ENCODE peak calls at places on chromosome 17, in five cellular contexts. B, R, I, C and S are unnamed samples.

GRCh38 chr17:61467416-61468262 is 15.4 kb downstream of the TBX4 start:
- DNase-seq in I (no peak), C (no peak), R (no peak), B (no peak), S (no peak)

GRCh38 chr17:6231886-6232767 is 161.9 kb downstream of the WSCD1 start:
- DNase-seq in B (no peak), C (no peak), R (no peak), I (no peak), S (no peak)

GRCh38 chr17:51670899-51671298 is 410.6 kb downstream of the UTP18 start:
- DNase-seq in R (no peak), C (no peak), B (no peak), I (no peak), S (no peak)

GRCh38 chr17:48672340-48672739 is 46.2 kb upstream of the HOXB9 start:
- DNase-seq in C (no peak), B (no peak), R (no peak), I (no peak), S (no peak)

GRCh38 chr17:75130632-75131277 is 787 bp downstream of the NT5C start:
- DNase-seq in R (no peak), C (peak), B (no peak), I (no peak), S (no peak)

GRCh38 chr17:50198026-50198669 is 3.3 kb downstream of the COL1A1 start:
- DNase-seq in I (peak), R (no peak), C (peak), B (no peak), S (no peak)

GRCh38 chr17:74042744-74043486 is 160.6 kb upstream of the RPL38 start:
- DNase-seq in C (no peak), I (no peak), R (peak), B (peak), S (peak)

GRCh38 chr17:4986403-4986802 is 1.1 kb downstream of the CAMTA2 start:
- DNase-seq in R (no peak), C (no peak), I (no peak), B (no peak), S (no peak)

GRCh38 chr17:35821308-35821707 is 12.0 kb downstream of the TAF15 start:
- DNase-seq in B (no peak), R (no peak), I (no peak), C (no peak), S (no peak)

GRCh38 chr17:80790021-80790765 is 201.4 kb upstream of the CHMP6 start:
- DNase-seq in R (no peak), B (no peak), C (no peak), I (no peak), S (no peak)

GRCh38 chr17:65314212-65314611 is 177.0 kb downstream of the RGS9 start:
- DNase-seq in R (no peak), C (no peak), I (no peak), B (no peak), S (no peak)

GRCh38 chr17:67390646-67391480 is 13.8 kb downstream of the PITPNC1 start:
- DNase-seq in C (peak), B (peak), I (peak), R (peak), S (peak)

GRCh38 chr17:66431080-66431795 is 128.8 kb downstream of the PRKCA start:
- DNase-seq in B (no peak), C (no peak), I (no peak), R (no peak), S (no peak)

GRCh38 chr17:72226322-72226721 is 105.5 kb downstream of the SOX9 start:
- DNase-seq in C (no peak), B (no peak), I (no peak), R (no peak), S (no peak)

GRCh38 chr17:3532106-3532858 is 25.3 kb downstream of the TRPV3 start:
- DNase-seq in I (no peak), C (no peak), B (no peak), R (no peak), S (no peak)

GRCh38 chr17:80122926-80123505 is 21.6 kb downstream of the GAA start:
- DNase-seq in I (no peak), R (no peak), B (no peak), C (no peak), S (no peak)

GRCh38 chr17:38724337-38724988 is 5.7 kb upstream of the CISD3 start:
- DNase-seq in R (no peak), B (no peak), I (no peak), C (no peak), S (no peak)

GRCh38 chr17:50469005-50469605 is 425 bp upstream of the CHAD start:
- DNase-seq in B (no peak), C (no peak), I (no peak), R (no peak), S (no peak)

GRCh38 chr17:61392679-61393078 is 7.0 kb upstream of the TBX2 start:
- DNase-seq in R (no peak), C (no peak), I (no peak), B (no peak), S (no peak)

GRCh38 chr17:964881-965280 is 14.7 kb downstream of the NXN start:
- DNase-seq in I (no peak), C (no peak), R (no peak), B (no peak), S (no peak)

GRCh38 chr17:10614536-10615155 is 42.5 kb downstream of the MYH3 start:
- DNase-seq in R (peak), C (no peak), I (no peak), B (no peak), S (no peak)

GRCh38 chr17:41772586-41773189 is 13.8 kb downstream of the JUP start:
- DNase-seq in R (no peak), I (no peak), C (no peak), B (no peak), S (no peak)

GRCh38 chr17:12231027-12231682 is 210.5 kb downstream of the MAP2K4 start:
- DNase-seq in I (no peak), B (no peak), R (no peak), C (no peak), S (peak)

GRCh38 chr17:44627513-44627912 is 28.8 kb upstream of the MEIOC start:
- DNase-seq in B (no peak), R (no peak), C (no peak), I (no peak), S (no peak)

GRCh38 chr17:19544366-19544765 is 10.7 kb downstream of the SLC47A1 start:
- DNase-seq in R (no peak), B (no peak), I (no peak), C (no peak), S (no peak)

GRCh38 chr17:72008236-72008874 is 112.5 kb upstream of the SOX9 start:
- DNase-seq in I (no peak), B (no peak), R (no peak), C (no peak), S (no peak)

GRCh38 chr17:17913695-17914332 is 58.4 kb downstream of the TOM1L2 start:
- DNase-seq in C (no peak), I (peak), R (peak), B (peak), S (peak)

GRCh38 chr17:55830699-55831098 is 79.8 kb downstream of the PCTP start:
- DNase-seq in I (no peak), B (no peak), C (no peak), R (no peak), S (no peak)

GRCh38 chr17:43468746-43469544 is 14.8 kb upstream of the DHX8 start:
- DNase-seq in C (no peak), B (peak), R (peak), I (no peak), S (peak)

GRCh38 chr17:37844158-37844976 is 79.8 kb upstream of the TBC1D3K start:
- DNase-seq in C (peak), B (peak), R (no peak), I (peak), S (peak)

GRCh38 chr17:13374203-13375143 is 227.3 kb downstream of the HS3ST3A1 start:
- DNase-seq in B (no peak), C (no peak), R (no peak), I (no peak), S (no peak)

GRCh38 chr17:43840814-43841213 is 6.2 kb upstream of the CD300LG start:
- DNase-seq in R (no peak), C (no peak), I (no peak), B (no peak), S (no peak)

GRCh38 chr17:49216953-49217650 is 6.6 kb downstream of the ABI3 start:
- DNase-seq in C (no peak), R (no peak), B (no peak), I (no peak), S (no peak)

GRCh38 chr17:45265823-45266222 is 3.9 kb upstream of the SPATA32 start:
- DNase-seq in C (no peak), I (no peak), B (peak), R (peak), S (peak)

GRCh38 chr17:66304304-66305174 is 2.1 kb downstream of the PRKCA start:
- DNase-seq in B (no peak), I (no peak), C (peak), R (no peak), S (no peak)

GRCh38 chr17:28712037-28712704 is 483 bp upstream of the PROCA1 start:
- DNase-seq in I (peak), B (no peak), R (no peak), C (peak), S (no peak)

GRCh38 chr17:75625813-75626486 is 7.3 kb upstream of the SMIM5 start:
- DNase-seq in R (no peak), I (no peak), C (no peak), B (no peak), S (no peak)